ENCODE peak calls at places on chromosomes 2 and 18, in six cellular contexts. G is HCT116, R is K562, K is GM12878, F is HepG2, Y is H1. W is an unnamed sample.

GRCh38 chr2:136238552-136239346 is 120.8 kb upstream of the CXCR4 start:
- DNase-seq in G (no peak), R (no peak), K (peak; percentile 78), F (no peak), Y (no peak), W (no peak)

GRCh38 chr2:21642647-21643046 is 518.9 kb downstream of the TDRD15 start:
- DNase-seq in G (no peak), R (no peak), K (no peak), F (no peak), Y (no peak), W (no peak)

GRCh38 chr2:8515864-8516533 is 165.9 kb upstream of the ID2 start:
- DNase-seq in G (no peak), R (no peak), K (peak; percentile 76), F (no peak), Y (no peak), W (no peak)

GRCh38 chr2:16614314-16614860 is 51.2 kb downstream of the CYRIA start:
- DNase-seq in G (no peak), R (peak; percentile 30), K (no peak), F (no peak), Y (no peak), W (no peak)

GRCh38 chr2:96631804-96632435 is 6.2 kb downstream of the KANSL3 start:
- DNase-seq in G (no peak), R (no peak), K (no peak), F (peak; percentile 16), Y (no peak), W (no peak)

GRCh38 chr2:190526105-190526708 is 8.3 kb downstream of the NEMP2 start:
- DNase-seq in G (no peak), R (no peak), K (no peak), F (no peak), Y (no peak), W (no peak)

GRCh38 chr2:20103514-20103913 is 52.1 kb upstream of the LAPTM4A start:
- DNase-seq in G (no peak), R (no peak), K (no peak), F (peak; percentile 65), Y (no peak), W (no peak)

GRCh38 chr2:439077-439476 is 151.2 kb upstream of the ALKAL2 start:
- DNase-seq in G (no peak), R (no peak), K (no peak), F (no peak), Y (no peak), W (no peak)

GRCh38 chr2:86485103-86485502 is 43.9 kb downstream of the KDM3A start:
- DNase-seq in G (no peak), R (no peak), K (no peak), F (no peak), Y (no peak), W (no peak)

GRCh38 chr2:45263147-45263546 is 253.9 kb upstream of the SIX2 start:
- DNase-seq in G (no peak), R (no peak), K (no peak), F (no peak), Y (peak; percentile 35), W (no peak)

GRCh38 chr2:36541891-36542595 is 55.9 kb downstream of the FEZ2 start:
- DNase-seq in G (no peak), R (no peak), K (no peak), F (no peak), Y (no peak), W (no peak)

GRCh38 chr2:1162768-1163584 is 212.3 kb downstream of the SNTG2 start:
- DNase-seq in G (no peak), R (no peak), K (no peak), F (no peak), Y (no peak), W (no peak)

GRCh38 chr2:24652265-24653232 is 140.6 kb downstream of the PTRHD1 start:
- DNase-seq in G (no peak), R (no peak), K (peak; percentile 15), F (no peak), Y (no peak), W (no peak)

GRCh38 chr2:233404227-233404626 is 49.9 kb downstream of the DGKD start:
- DNase-seq in G (peak; percentile 32), R (peak; percentile 36), K (no peak), F (peak; percentile 48), Y (no peak), W (peak; percentile 25)

GRCh38 chr2:68188831-68189230 is 31.1 kb downstream of the PNO1 start:
- DNase-seq in G (no peak), R (no peak), K (no peak), F (no peak), Y (no peak), W (no peak)

GRCh38 chr2:229084467-229084866 is 186.6 kb downstream of the PID1 start:
- DNase-seq in G (no peak), R (no peak), K (no peak), F (no peak), Y (no peak), W (no peak)

GRCh38 chr18:53795061-53795460 is 429.4 kb downstream of the MBD2 start:
- DNase-seq in G (no peak), R (no peak), K (no peak), F (no peak), Y (no peak), W (no peak)

GRCh38 chr2:197628043-197628500 is 47.3 kb downstream of the RFTN2 start:
- DNase-seq in G (no peak), R (no peak), K (peak; percentile 79), F (no peak), Y (no peak), W (no peak)

GRCh38 chr2:234463626-234464290 is 33.1 kb downstream of the ARL4C start:
- DNase-seq in G (no peak), R (no peak), K (no peak), F (no peak), Y (no peak), W (no peak)

GRCh38 chr2:10446631-10447030 is 1.5 kb downstream of the ODC1 start:
- DNase-seq in G (no peak), R (no peak), K (no peak), F (no peak), Y (no peak), W (no peak)

GRCh38 chr2:229265727-229266126 is 5.4 kb downstream of the PID1 start:
- DNase-seq in G (no peak), R (no peak), K (no peak), F (no peak), Y (no peak), W (no peak)

GRCh38 chr2:212289301-212289700 is 249.3 kb downstream of the ERBB4 start:
- DNase-seq in G (no peak), R (no peak), K (no peak), F (no peak), Y (no peak), W (no peak)

GRCh38 chr18:24086082-24086481 is 52.8 kb upstream of the CABYR start:
- DNase-seq in G (no peak), R (no peak), K (no peak), F (no peak), Y (no peak), W (no peak)

GRCh38 chr18:30280861-30281470 is 761.6 kb downstream of the DSC3 start:
- DNase-seq in G (peak; percentile 34), R (peak; percentile 15), K (no peak), F (peak; percentile 42), Y (no peak), W (peak; percentile 25)

DNA sequence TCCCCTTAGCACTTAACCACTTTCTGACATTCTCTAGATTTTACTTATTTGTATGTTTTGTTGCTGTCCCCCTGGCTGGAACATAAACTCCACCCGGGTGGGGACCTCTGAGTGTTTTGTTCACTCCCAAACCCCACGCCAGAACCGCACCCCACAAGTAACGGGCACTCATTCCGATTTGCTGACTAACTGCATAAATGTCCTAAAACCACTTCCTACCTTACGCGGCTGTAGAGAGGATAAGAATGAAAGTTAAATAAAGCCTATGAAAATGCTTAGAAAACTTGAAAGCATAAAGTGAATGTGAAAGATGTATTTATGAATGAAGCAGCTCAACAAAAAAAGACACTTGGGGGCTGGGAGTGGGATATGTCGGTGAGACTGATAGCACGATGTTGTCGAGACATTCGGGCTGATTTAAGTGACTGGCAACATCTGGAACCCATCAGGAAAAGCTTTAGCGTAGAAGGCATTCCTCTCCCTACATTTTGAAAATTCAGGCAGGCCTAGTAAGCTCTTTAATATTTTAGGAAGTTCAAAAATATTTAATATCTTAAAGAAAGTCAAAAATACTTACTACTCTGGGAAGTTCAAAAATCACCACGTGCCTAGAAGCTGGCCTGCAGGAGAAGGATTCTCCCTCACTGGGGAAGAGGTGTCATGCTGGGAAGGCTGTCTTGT is 206.7 kb downstream of the SH3RF3 start:
- DNase-seq in G (no peak), R (no peak), K (no peak), F (no peak), Y (no peak), W (no peak)
- TF ChIP-seq ZNF274 in G (no peak), R (no peak), K (no peak), F (no peak), Y (no peak), W (no peak)

GRCh38 chr2:203685081-203685621 is 21.3 kb upstream of the CD28 start:
- DNase-seq in G (no peak), R (no peak), K (no peak), F (no peak), Y (no peak), W (no peak)
- TF ChIP-seq YY1 in G (no peak), R (no peak), K (no peak), F (no peak), Y (no peak), W (no peak)

GRCh38 chr2:208373460-208374089 is 33.0 kb upstream of the PTH2R start:
- DNase-seq in G (peak; percentile 37), R (peak; percentile 35), K (no peak), F (peak; percentile 43), Y (no peak), W (peak; percentile 57)
- H3K4me3 ChIP-seq in G (no peak overlapping the region), R (no peak overlapping the region), K (no peak overlapping the region), F (no peak overlapping the region), Y (no peak overlapping the region), W (no peak overlapping the region)

DNA sequence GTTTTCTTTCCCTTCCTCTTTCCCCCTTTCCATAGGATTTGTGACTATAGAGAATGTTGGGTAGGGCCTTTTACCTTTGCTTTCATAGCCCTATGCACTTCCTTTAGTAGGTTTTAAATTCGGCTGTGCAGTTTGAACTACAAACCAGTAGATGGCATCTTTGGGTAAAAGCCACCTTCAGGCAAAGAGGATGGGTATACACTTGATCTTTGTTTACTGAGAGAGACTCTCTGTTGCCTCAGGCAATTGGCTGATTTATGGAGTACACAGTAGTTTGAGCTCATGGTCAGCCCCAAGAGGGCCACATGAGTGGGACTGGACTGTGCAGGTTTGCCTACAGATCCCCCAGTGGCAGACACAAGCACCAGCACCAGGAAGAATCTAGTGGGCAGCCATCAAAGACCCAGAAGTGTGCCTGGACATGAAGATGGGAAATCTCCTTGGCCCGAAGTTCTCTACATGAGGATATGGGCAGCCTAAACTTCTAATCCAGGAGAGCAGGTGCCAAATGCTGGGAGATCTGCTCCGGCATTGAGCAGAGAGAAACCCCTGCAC is 1304.3 kb upstream of the DDX18 start:
- DNase-seq in G (no peak), R (no peak), K (no peak), F (peak; percentile 14), Y (no peak), W (peak; percentile 32)
- TF ChIP-seq ZNF274 in G (no peak), R (no peak), K (no peak), F (no peak), Y (no peak), W (no peak)